ENCODE peak calls at places on chromosomes 1 and 21, in four cellular contexts. P is NCI-H1694; B is stimulated activated CD8-positive, alpha-beta memory T cell treated with anti-CD3 and anti-CD28 coated beads, Interleukin-12 subunit alpha, Interleukin-12 subunit beta, amount 100 ng/mL, for 4 hours; D is B cell. J is an unnamed sample.

GRCh38 chr1:165365344-165365743 is 8.8 kb upstream of the LMX1A start:
- DNase-seq in P (no peak), B (no peak), D (no peak), J (no peak)

GRCh38 chr1:183205196-183205781 is 19.2 kb downstream of the LAMC2 start:
- DNase-seq in P (peak), B (no peak), D (no peak), J (no peak)

GRCh38 chr1:232538224-232538942 is 91.5 kb downstream of the SIPA1L2 start:
- DNase-seq in P (no peak), B (no peak), D (no peak), J (no peak)

GRCh38 chr1:62906428-62906886 is 122.5 kb downstream of the ATG4C start:
- DNase-seq in P (no peak), B (no peak), D (peak), J (peak)

GRCh38 chr21:45524756-45525152 is 17.5 kb downstream of the SLC19A1 start:
- DNase-seq in P (no peak), B (no peak), D (no peak), J (no peak)

GRCh38 chr1:3062616-3063378 is 6.2 kb upstream of the PRDM16 start:
- DNase-seq in P (no peak), B (no peak), D (no peak), J (no peak)

GRCh38 chr1:57976218-57976617 is 552.4 kb upstream of the DAB1 start:
- DNase-seq in P (peak), B (no peak), D (no peak), J (no peak)

GRCh38 chr1:59926381-59927243 is at the start of gene CYP2J2:
- DNase-seq in P (peak), B (peak), D (peak), J (peak)

GRCh38 chr21:43361127-43361492 is 65.8 kb downstream of the SIK1 start:
- DNase-seq in P (peak), B (no peak), D (peak), J (no peak)

GRCh38 chr1:32464191-32464715 is 619 bp upstream of the ZBTB8B start:
- DNase-seq in P (no peak), B (no peak), D (peak), J (no peak)

GRCh38 chr1:91611498-91611917 is 110.9 kb downstream of the CDC7 start:
- DNase-seq in P (peak), B (no peak), D (no peak), J (no peak)

GRCh38 chr1:226619031-226619430 is 70.5 kb downstream of the STUM start:
- DNase-seq in P (no peak), B (no peak), D (no peak), J (no peak)

GRCh38 chr21:26389971-26390641 is 183.0 kb downstream of the CYYR1 start:
- DNase-seq in P (peak), B (no peak), D (peak), J (no peak)

GRCh38 chr1:225998560-225999226 is 450 bp downstream of the SDE2 start:
- DNase-seq in P (no peak), B (no peak), D (no peak), J (no peak)

GRCh38 chr21:30942192-30942591 is 60.8 kb upstream of the KRTAP11-1 start:
- DNase-seq in P (no peak), B (no peak), D (no peak), J (no peak)

GRCh38 chr1:175864625-175865024 is 121.2 kb upstream of the TNR start:
- DNase-seq in P (no peak), B (no peak), D (no peak), J (no peak)

GRCh38 chr1:151199860-151200581 is 1.7 kb downstream of the PIP5K1A start:
- DNase-seq in P (no peak), B (no peak), D (no peak), J (no peak)

GRCh38 chr1:229124471-229125198 is 146.3 kb upstream of the RAB4A start:
- DNase-seq in P (no peak), B (no peak), D (no peak), J (no peak)